ENCODE peak calls at places on chromosomes 7 and 10, in nine cellular contexts. One of them, this sample, is unnamed.

GRCh38 chr7:94375167-94375566 is 19.5 kb upstream of the COL1A2 start:
- DNase-seq in hippocampal formation: no peak
- DNase-seq in activated CD4-positive, CD25-positive, alpha-beta regulatory T cell: no peak
- DNase-seq in mucosa of descending colon: no peak
- DNase-seq in choroid plexus epithelial cell: peak
- DNase-seq in endothelial cell: peak
- DNase-seq in stimulated activated CD8-positive, alpha-beta memory T cell treated with anti-CD3 and anti-CD28 coated beads, Interleukin-2, amount 100 ng/mL, for 1 hour: no peak
- DNase-seq in MCF 10A: peak
- DNase-seq in omental fat pad: no peak
- DNase-seq in this sample: no peak

GRCh38 chr10:105742184-105742583 is 1101.1 kb downstream of the SORCS3 start:
- DNase-seq in activated CD4-positive, CD25-positive, alpha-beta regulatory T cell: no peak
- DNase-seq in hippocampal formation: no peak
- DNase-seq in choroid plexus epithelial cell: no peak
- DNase-seq in stimulated activated CD8-positive, alpha-beta memory T cell treated with anti-CD3 and anti-CD28 coated beads, Interleukin-2, amount 100 ng/mL, for 1 hour: no peak
- DNase-seq in endothelial cell: no peak
- DNase-seq in mucosa of descending colon: no peak
- DNase-seq in MCF 10A: peak
- DNase-seq in omental fat pad: no peak
- DNase-seq in this sample: no peak

GRCh38 chr10:5818048-5818331 is 4.8 kb upstream of the GDI2 start:
- DNase-seq in MCF 10A: no peak
- DNase-seq in omental fat pad: no peak
- DNase-seq in mucosa of descending colon: no peak
- DNase-seq in endothelial cell: no peak
- DNase-seq in activated CD4-positive, CD25-positive, alpha-beta regulatory T cell: no peak
- DNase-seq in hippocampal formation: no peak
- DNase-seq in stimulated activated CD8-positive, alpha-beta memory T cell treated with anti-CD3 and anti-CD28 coated beads, Interleukin-2, amount 100 ng/mL, for 1 hour: no peak
- DNase-seq in choroid plexus epithelial cell: no peak
- DNase-seq in this sample: no peak

GRCh38 chr10:28367865-28368541 is 65.1 kb upstream of the MPP7 start:
- DNase-seq in hippocampal formation: no peak
- DNase-seq in MCF 10A: no peak
- DNase-seq in stimulated activated CD8-positive, alpha-beta memory T cell treated with anti-CD3 and anti-CD28 coated beads, Interleukin-2, amount 100 ng/mL, for 1 hour: peak
- DNase-seq in omental fat pad: no peak
- DNase-seq in endothelial cell: no peak
- DNase-seq in mucosa of descending colon: peak
- DNase-seq in choroid plexus epithelial cell: peak
- DNase-seq in activated CD4-positive, CD25-positive, alpha-beta regulatory T cell: no peak
- DNase-seq in this sample: no peak

GRCh38 chr10:110395350-110396283 is 90.9 kb upstream of the SMNDC1 start:
- DNase-seq in activated CD4-positive, CD25-positive, alpha-beta regulatory T cell: no peak
- DNase-seq in choroid plexus epithelial cell: peak
- DNase-seq in hippocampal formation: no peak
- DNase-seq in MCF 10A: peak
- DNase-seq in omental fat pad: peak
- DNase-seq in mucosa of descending colon: peak
- DNase-seq in endothelial cell: no peak
- DNase-seq in stimulated activated CD8-positive, alpha-beta memory T cell treated with anti-CD3 and anti-CD28 coated beads, Interleukin-2, amount 100 ng/mL, for 1 hour: no peak
- DNase-seq in this sample: no peak

GRCh38 chr10:118701529-118702323 is 53.0 kb downstream of the CACUL1 start:
- DNase-seq in stimulated activated CD8-positive, alpha-beta memory T cell treated with anti-CD3 and anti-CD28 coated beads, Interleukin-2, amount 100 ng/mL, for 1 hour: no peak
- DNase-seq in choroid plexus epithelial cell: peak
- DNase-seq in endothelial cell: no peak
- DNase-seq in activated CD4-positive, CD25-positive, alpha-beta regulatory T cell: no peak
- DNase-seq in MCF 10A: no peak
- DNase-seq in hippocampal formation: no peak
- DNase-seq in mucosa of descending colon: no peak
- DNase-seq in omental fat pad: no peak
- DNase-seq in this sample: no peak

GRCh38 chr10:69845574-69846251 is 44.0 kb downstream of the COL13A1 start:
- DNase-seq in mucosa of descending colon: peak
- DNase-seq in choroid plexus epithelial cell: no peak
- DNase-seq in omental fat pad: no peak
- DNase-seq in endothelial cell: no peak
- DNase-seq in MCF 10A: peak
- DNase-seq in stimulated activated CD8-positive, alpha-beta memory T cell treated with anti-CD3 and anti-CD28 coated beads, Interleukin-2, amount 100 ng/mL, for 1 hour: no peak
- DNase-seq in hippocampal formation: no peak
- DNase-seq in activated CD4-positive, CD25-positive, alpha-beta regulatory T cell: no peak
- DNase-seq in this sample: no peak

GRCh38 chr10:78768882-78769281 is 299.9 kb upstream of the ZMIZ1 start:
- DNase-seq in endothelial cell: no peak
- DNase-seq in omental fat pad: no peak
- DNase-seq in activated CD4-positive, CD25-positive, alpha-beta regulatory T cell: no peak
- DNase-seq in choroid plexus epithelial cell: no peak
- DNase-seq in mucosa of descending colon: no peak
- DNase-seq in MCF 10A: no peak
- DNase-seq in hippocampal formation: no peak
- DNase-seq in stimulated activated CD8-positive, alpha-beta memory T cell treated with anti-CD3 and anti-CD28 coated beads, Interleukin-2, amount 100 ng/mL, for 1 hour: no peak
- DNase-seq in this sample: no peak

GRCh38 chr7:14092376-14092775 is 102.9 kb upstream of the ETV1 start:
- DNase-seq in choroid plexus epithelial cell: no peak
- DNase-seq in stimulated activated CD8-positive, alpha-beta memory T cell treated with anti-CD3 and anti-CD28 coated beads, Interleukin-2, amount 100 ng/mL, for 1 hour: no peak
- DNase-seq in endothelial cell: no peak
- DNase-seq in activated CD4-positive, CD25-positive, alpha-beta regulatory T cell: no peak
- DNase-seq in omental fat pad: no peak
- DNase-seq in mucosa of descending colon: no peak
- DNase-seq in MCF 10A: no peak
- DNase-seq in hippocampal formation: no peak
- DNase-seq in this sample: no peak

GRCh38 chr7:44335184-44335583 is 9.8 kb upstream of the CAMK2B start:
- DNase-seq in stimulated activated CD8-positive, alpha-beta memory T cell treated with anti-CD3 and anti-CD28 coated beads, Interleukin-2, amount 100 ng/mL, for 1 hour: no peak
- DNase-seq in hippocampal formation: no peak
- DNase-seq in omental fat pad: no peak
- DNase-seq in activated CD4-positive, CD25-positive, alpha-beta regulatory T cell: no peak
- DNase-seq in mucosa of descending colon: no peak
- DNase-seq in endothelial cell: no peak
- DNase-seq in MCF 10A: no peak
- DNase-seq in choroid plexus epithelial cell: no peak
- DNase-seq in this sample: no peak

GRCh38 chr7:80147543-80148376 is 13.1 kb downstream of the GNAI1 start:
- DNase-seq in omental fat pad: no peak
- DNase-seq in choroid plexus epithelial cell: peak
- DNase-seq in MCF 10A: peak
- DNase-seq in stimulated activated CD8-positive, alpha-beta memory T cell treated with anti-CD3 and anti-CD28 coated beads, Interleukin-2, amount 100 ng/mL, for 1 hour: no peak
- DNase-seq in mucosa of descending colon: no peak
- DNase-seq in hippocampal formation: no peak
- DNase-seq in endothelial cell: no peak
- DNase-seq in activated CD4-positive, CD25-positive, alpha-beta regulatory T cell: no peak
- DNase-seq in this sample: no peak